ENCODE peak calls at places on chromosomes 7 and 10, in eight cellular contexts. E is IMR-90, P is keratinocyte, S is fibroblast of the aortic adventitia, H is GM20000, D is mesothelial cell of epicardium, R is dorsolateral prefrontal cortex, Y is BJ. G is an unnamed sample.
A peak's percentile ranks its signal among the peaks of the same experiment; 100 is the strongest.

GRCh38 chr10:44864042-44864436 is 47.1 kb upstream of the TMEM72 start:
- DNase-seq in Y (no peak), H (no peak), E (no peak), S (no peak), D (peak; percentile 48), R (peak; percentile 63), P (no peak), G (no peak)

GRCh38 chr7:19920705-19921104 is 147.3 kb upstream of the TMEM196 start:
- DNase-seq in H (no peak), P (no peak), Y (no peak), D (no peak), S (no peak), E (no peak), R (no peak), G (no peak)

GRCh38 chr10:32412499-32412853 is 33.5 kb upstream of the CCDC7 start:
- DNase-seq in D (no peak), H (no peak), S (peak; percentile 10), R (no peak), P (no peak), Y (no peak), E (peak; percentile 51), G (no peak)

GRCh38 chr10:86285136-86285790 is 81.3 kb downstream of the GRID1 start:
- DNase-seq in E (no peak), P (no peak), Y (no peak), D (peak; percentile 21), S (no peak), H (no peak), R (no peak), G (no peak)

GRCh38 chr10:73873843-73874215 is 526 bp downstream of the CAMK2G start:
- DNase-seq in R (no peak), Y (no peak), E (no peak), S (no peak), P (no peak), H (peak; percentile 71), D (no peak), G (no peak)

GRCh38 chr7:15317215-15317614 is 244.6 kb downstream of the AGMO start:
- DNase-seq in E (no peak), D (no peak), R (no peak), S (no peak), H (no peak), Y (no peak), P (no peak), G (no peak)

GRCh38 chr10:16967866-16968721 is 150.9 kb upstream of the RSU1 start:
- DNase-seq in P (no peak), S (peak; percentile 85), Y (no peak), E (peak; percentile 93), H (no peak), D (no peak), R (no peak), G (no peak)

GRCh38 chr10:71769279-71769823 is 4.0 kb downstream of the VSIR start:
- DNase-seq in P (no peak), Y (no peak), D (no peak), R (no peak), S (no peak), H (peak; percentile 61), E (peak; percentile 31), G (no peak)

GRCh38 chr7:38630720-38631673 is at the start of gene AMPH:
- DNase-seq in P (no peak), Y (peak; percentile 6), R (peak; percentile 77), E (peak; percentile 40), S (peak; percentile 11), D (peak; percentile 58), H (peak; percentile 16), G (no peak)

GRCh38 chr10:60414111-60414510 is 24.4 kb upstream of the ANK3 start:
- DNase-seq in R (no peak), P (no peak), H (no peak), D (no peak), S (peak; percentile 11), Y (no peak), E (no peak), G (no peak)

GRCh38 chr7:48548667-48549066 is 375.7 kb upstream of the CDC14C start:
- DNase-seq in H (no peak), Y (no peak), D (no peak), S (no peak), P (no peak), E (no peak), R (no peak), G (no peak)

GRCh38 chr10:69364232-69364631 is 52.5 kb downstream of the TACR2 start:
- DNase-seq in Y (no peak), D (no peak), H (no peak), R (no peak), E (no peak), S (no peak), P (no peak), G (no peak)
- TF ChIP-seq CTCF in Y (no peak), D (no peak), H (no peak), R (no peak), E (no peak), S (no peak), P (no peak), G (no peak)

GRCh38 chr10:4267084-4267774 is 482.2 kb upstream of the KLF6 start:
- DNase-seq in S (no peak), Y (no peak), P (no peak), E (peak; percentile 32), R (no peak), H (no peak), D (no peak), G (no peak)
- TF ChIP-seq CTCF in S (no peak), Y (peak; percentile 20), P (peak; percentile 7), E (peak; percentile 26), R (no peak), H (no peak), D (no peak), G (no peak)

GRCh38 chr7:135164357-135165021 is 6.0 kb downstream of the CYREN start:
- DNase-seq in Y (no peak), R (no peak), P (no peak), E (no peak), H (no peak), D (no peak), S (no peak), G (no peak)
- TF ChIP-seq CTCF in Y (peak; percentile 7), R (no peak), P (no peak), E (no peak), H (no peak), D (no peak), S (no peak), G (no peak)

DNA sequence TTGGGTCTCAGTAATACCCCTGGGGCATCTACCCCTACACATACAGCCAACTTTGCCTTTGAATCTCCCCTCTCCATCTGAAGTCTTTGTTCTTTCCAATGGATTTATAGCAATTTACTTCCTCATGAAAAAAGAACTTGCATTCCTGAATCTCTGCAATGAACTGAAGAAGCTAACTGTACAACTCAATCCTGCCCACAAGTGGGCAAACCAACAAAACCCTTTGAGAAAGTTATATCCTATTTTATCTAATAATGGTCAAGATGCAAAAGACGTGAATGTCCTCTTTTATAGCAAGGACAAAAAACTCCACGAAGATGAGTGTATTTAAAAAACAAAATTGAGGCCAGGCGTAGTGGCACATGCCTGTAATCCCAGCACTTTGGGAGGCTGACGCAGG is 991.3 kb downstream of the LRMDA start:
- DNase-seq in Y (no peak), R (no peak), D (no peak), S (peak; percentile 47), H (no peak), E (peak; percentile 30), P (no peak), G (no peak)
- TF ChIP-seq CTCF in Y (peak; percentile 28), R (no peak), D (no peak), S (peak; percentile 44), H (no peak), E (peak; percentile 45), P (no peak), G (peak; percentile 12)